ENCODE peak calls at places on chromosomes 11 and 22, in four cellular contexts. R, H, X and T are unnamed samples.

GRCh38 chr11:99505319-99505718 is 484.6 kb downstream of the CNTN5 start:
- DNase-seq in H (no peak), R (peak), X (peak), T (no peak)

GRCh38 chr11:67396587-67397398 is 4.9 kb downstream of the PPP1CA start:
- DNase-seq in H (no peak), X (no peak), R (no peak), T (peak)

GRCh38 chr22:21865041-21865440 is 2.4 kb downstream of the MAPK1 start:
- DNase-seq in R (peak), H (no peak), X (peak), T (peak)

GRCh38 chr11:134126197-134126822 is 57.4 kb downstream of the JAM3 start:
- DNase-seq in R (peak), H (no peak), X (peak), T (no peak)

GRCh38 chr11:132451942-132452601 is 1080.2 kb downstream of the OPCML start:
- DNase-seq in X (no peak), H (no peak), R (no peak), T (no peak)

GRCh38 chr11:105456950-105457349 is 152.9 kb upstream of the GRIA4 start:
- DNase-seq in X (no peak), R (no peak), H (no peak), T (no peak)

GRCh38 chr22:31337178-31337577 is 9.0 kb downstream of the PATZ1 start:
- DNase-seq in H (no peak), X (no peak), R (no peak), T (no peak)

GRCh38 chr11:72179049-72179803 is 12.7 kb upstream of the FOLR1 start:
- DNase-seq in X (no peak), H (no peak), R (no peak), T (no peak)

GRCh38 chr11:42957831-42958230 is 354.0 kb upstream of the API5 start:
- DNase-seq in H (no peak), X (no peak), R (no peak), T (no peak)

GRCh38 chr11:103413266-103413888 is 304.2 kb downstream of the DYNC2H1 start:
- DNase-seq in R (no peak), H (no peak), X (no peak), T (no peak)

GRCh38 chr22:37416389-37416788 is 10.9 kb downstream of the ELFN2 start:
- DNase-seq in R (no peak), H (no peak), X (no peak), T (no peak)
- H3K4me3 ChIP-seq in R (no peak), H (no peak), X (no peak), T (no peak)

DNA sequence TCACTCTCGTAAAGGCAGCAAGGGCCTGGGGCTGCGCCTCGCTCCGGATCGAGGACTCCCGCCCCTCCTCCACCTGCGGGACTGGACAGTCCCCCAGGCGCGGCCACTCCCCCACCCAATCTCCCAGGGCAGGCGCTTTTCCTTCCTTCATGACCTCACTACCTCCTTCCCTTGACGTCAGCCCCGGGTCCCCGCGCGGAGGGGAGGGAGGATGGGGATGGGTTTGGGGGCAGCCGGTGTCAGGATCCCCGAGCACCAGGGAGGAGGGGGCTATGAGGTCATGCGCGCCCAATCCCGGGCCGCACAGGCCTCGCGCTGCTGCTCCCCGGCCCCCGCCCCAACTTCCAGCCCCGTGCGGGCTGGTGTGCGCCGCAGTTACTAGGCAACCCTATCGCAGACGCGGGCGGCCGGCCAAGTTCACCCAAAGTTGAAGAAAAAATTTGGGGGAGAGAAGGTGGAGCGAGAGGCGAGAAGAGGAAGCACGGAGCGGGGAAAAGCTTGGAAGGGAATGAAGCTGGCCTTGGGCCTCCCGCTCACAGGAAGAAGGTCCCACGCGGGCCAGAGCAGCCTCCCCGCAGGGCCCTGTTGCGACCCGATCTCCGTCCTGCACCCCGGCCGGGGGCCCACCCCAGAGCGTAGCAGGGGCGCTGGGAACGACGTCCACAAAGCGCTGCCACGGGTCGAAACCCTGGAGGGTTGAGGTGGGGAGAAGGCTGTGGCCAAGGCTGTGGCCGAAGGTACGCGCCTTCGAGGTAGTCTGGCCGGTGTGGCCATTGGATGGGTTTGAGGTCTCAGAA is 8.3 kb downstream of the WT1 start:
- DNase-seq in R (peak), X (no peak), H (no peak), T (no peak)
- H3K4me3 ChIP-seq in R (peak), X (no peak), H (no peak), T (no peak)

DNA sequence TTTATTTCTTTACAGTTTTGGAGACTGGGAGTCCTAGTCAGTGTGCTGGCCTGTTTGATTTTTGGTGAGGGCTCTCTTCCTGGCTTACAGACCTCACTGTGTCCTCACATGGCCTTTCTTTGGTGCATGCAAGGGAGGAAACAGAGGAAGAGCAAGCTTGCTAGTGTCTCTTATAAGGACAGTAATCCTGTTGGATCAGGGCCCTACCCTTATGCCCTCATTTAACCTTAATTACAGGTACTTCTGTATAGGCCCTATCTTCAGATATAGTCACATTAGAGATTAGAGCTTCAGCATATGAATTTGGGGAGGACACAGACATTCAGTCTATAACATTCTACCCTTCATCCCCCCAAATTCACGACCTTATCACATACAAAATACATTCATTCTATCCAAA is 14.3 kb downstream of the ZC3H7B start:
- DNase-seq in R (no peak), H (no peak), X (no peak), T (no peak)
- H3K4me3 ChIP-seq in R (no peak), H (no peak), X (no peak), T (no peak)

GRCh38 chr22:26757496-26757895 is 100.1 kb downstream of the MIAT start:
- DNase-seq in X (no peak), H (no peak), R (no peak), T (no peak)

GRCh38 chr22:26751217-26751616 is 93.8 kb downstream of the MIAT start:
- DNase-seq in X (no peak), R (peak), H (no peak), T (no peak)

GRCh38 chr22:26753125-26753862 is 95.9 kb downstream of the MIAT start:
- DNase-seq in X (no peak), H (no peak), R (no peak), T (no peak)

GRCh38 chr22:26762503-26763170 is 105.2 kb downstream of the MIAT start:
- DNase-seq in H (no peak), X (no peak), R (no peak), T (no peak)

DNA sequence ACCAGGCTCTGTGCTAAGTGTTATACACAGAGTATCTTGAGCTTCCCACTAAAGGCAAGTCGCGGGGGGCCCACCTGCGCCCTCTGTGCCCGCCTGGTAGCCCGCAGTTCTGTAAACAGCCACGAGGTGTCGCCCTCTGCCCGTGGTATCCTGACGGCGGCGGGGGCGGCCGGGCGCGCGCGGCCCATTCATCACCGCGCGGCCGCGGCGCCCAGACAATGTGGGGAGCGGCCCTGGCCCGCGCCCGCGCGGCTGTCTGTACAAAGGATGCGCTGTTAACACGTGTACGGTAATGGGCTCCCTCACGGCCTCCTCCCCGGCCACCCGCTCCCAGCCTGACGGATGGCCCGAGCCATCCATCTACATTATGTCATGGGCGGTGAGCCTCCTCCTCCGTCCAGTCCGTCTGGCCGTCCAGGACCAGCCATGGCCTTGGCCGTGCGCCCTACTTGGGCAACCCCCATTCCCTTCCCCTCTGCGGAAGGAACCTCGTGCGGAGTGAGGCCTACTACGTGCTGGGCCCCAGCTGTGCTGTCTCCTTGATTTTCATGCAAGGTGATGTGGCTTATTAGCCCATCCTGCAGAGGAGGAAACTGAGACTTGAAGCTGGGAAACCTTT is 99.4 kb downstream of the MIAT start:
- DNase-seq in H (peak), X (no peak), R (peak), T (peak)
- H3K4me3 ChIP-seq in H (peak), X (peak), R (no peak), T (peak)

DNA sequence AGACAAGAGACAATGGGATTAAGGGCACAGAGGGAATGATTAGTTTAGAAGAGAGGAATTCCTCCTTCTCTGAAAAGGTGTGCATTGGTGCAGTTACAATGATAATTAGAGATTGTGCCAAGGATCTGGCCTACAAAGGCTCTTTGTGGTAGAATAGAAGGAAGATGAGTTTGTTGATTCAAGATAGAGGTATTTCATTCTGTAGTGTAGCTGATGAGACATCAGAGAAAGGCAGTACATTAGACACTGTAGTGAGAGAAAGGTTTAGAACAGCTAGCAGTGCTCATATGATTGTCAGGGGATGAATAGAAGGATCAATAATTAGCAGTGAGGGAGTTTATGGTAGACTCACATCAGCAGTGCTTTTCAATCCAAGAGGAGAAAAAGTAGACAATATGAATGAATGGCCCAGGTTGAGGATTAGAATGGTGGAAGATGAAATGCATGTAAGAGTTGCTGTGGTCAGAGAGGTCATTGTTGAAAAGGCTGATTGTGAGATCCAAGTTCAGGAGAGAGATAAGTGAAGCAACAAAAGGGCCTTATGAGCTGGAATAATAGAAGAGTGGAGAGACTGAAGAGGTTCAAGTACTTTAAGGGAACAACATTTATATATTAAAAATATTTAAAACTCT is 28.9 kb downstream of the SIK2 start:
- DNase-seq in X (no peak), R (no peak), H (no peak), T (no peak)
- H3K4me3 ChIP-seq in X (no peak), R (no peak), H (no peak), T (no peak)

DNA sequence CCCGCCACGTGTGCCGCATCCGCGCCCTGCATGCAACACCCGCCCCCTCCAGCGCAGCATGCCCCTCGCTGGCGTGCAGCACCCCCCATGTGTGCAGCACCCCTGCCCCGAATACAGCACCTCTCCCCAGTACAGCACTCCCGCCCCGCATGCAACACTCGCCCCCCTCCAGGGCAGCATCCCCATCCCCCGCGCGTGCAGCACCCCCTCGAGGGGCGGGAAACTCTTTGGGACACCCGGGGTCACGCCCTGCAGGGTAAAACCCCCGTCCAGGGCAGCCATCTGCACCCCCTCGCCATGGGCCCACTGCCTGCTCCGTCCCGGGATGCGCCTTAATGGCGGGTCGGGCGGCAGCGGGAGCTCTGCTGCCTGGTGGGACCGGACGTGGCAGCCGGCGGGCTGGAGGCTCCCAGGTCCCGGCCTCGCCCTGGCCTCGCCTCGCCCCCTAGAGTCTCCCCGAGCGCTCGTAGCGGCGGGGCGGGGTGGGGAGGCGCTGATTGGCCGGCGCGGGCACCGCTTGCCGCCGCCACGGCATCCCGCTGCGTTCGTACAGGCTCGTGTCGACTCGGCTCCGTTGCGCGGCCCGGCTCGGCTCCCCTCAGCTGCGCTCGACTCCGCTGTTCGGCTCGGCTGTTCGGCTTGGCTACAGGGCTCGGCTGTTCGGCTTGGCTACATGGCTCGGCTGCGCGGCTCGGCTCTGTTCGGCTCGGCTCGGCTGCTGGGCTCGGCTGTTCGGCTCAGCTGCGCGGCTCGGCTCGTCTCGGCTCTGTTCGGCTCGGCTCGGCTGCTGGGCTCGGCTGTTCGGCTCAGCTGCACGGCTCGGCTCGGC is 417 bp upstream of the BRSK2 start:
- DNase-seq in R (peak), X (peak), H (peak), T (peak)
- H3K4me3 ChIP-seq in R (peak), X (peak), H (peak), T (peak)

GRCh38 chr22:28246392-28246791 is 327.3 kb upstream of the PITPNB start:
- DNase-seq in H (no peak), R (peak), X (no peak), T (no peak)
- H3K4me3 ChIP-seq in H (no peak), R (no peak), X (no peak), T (no peak)